ENCODE peak calls at places on chromosomes 5 and 9, in five cellular contexts. One of them, this sample, is unnamed.

GRCh38 chr5:81080809-81081460 is 120.8 kb downstream of the RASGRF2 start:
- DNase-seq in GM12878: no peak
- DNase-seq in K562: no peak
- DNase-seq in endothelial cell of umbilical vein: no peak
- DNase-seq in HepG2: no peak
- DNase-seq in this sample: no peak

GRCh38 chr5:115450741-115451140 is 93.8 kb downstream of the FEM1C start:
- DNase-seq in GM12878: no peak
- DNase-seq in K562: no peak
- DNase-seq in endothelial cell of umbilical vein: no peak
- DNase-seq in HepG2: no peak
- DNase-seq in this sample: no peak

GRCh38 chr9:92180669-92181181 is 65.5 kb upstream of the SPTLC1 start:
- DNase-seq in GM12878: no peak
- DNase-seq in K562: peak; percentile 81
- DNase-seq in endothelial cell of umbilical vein: no peak
- DNase-seq in HepG2: peak; percentile 20
- DNase-seq in this sample: no peak

GRCh38 chr9:98328770-98329169 is 73.3 kb upstream of the TBC1D2 start:
- DNase-seq in GM12878: no peak
- DNase-seq in K562: no peak
- DNase-seq in endothelial cell of umbilical vein: no peak
- DNase-seq in HepG2: no peak
- DNase-seq in this sample: no peak

GRCh38 chr9:15357050-15357653 is 50.1 kb upstream of the TTC39B start:
- DNase-seq in GM12878: no peak
- DNase-seq in K562: no peak
- DNase-seq in endothelial cell of umbilical vein: no peak
- DNase-seq in HepG2: peak; percentile 60
- DNase-seq in this sample: no peak

GRCh38 chr9:893843-894420 is 52.4 kb downstream of the DMRT1 start:
- DNase-seq in GM12878: peak; percentile 91
- DNase-seq in K562: peak; percentile 44
- DNase-seq in endothelial cell of umbilical vein: peak; percentile 34
- DNase-seq in HepG2: peak; percentile 56
- DNase-seq in this sample: peak; percentile 74

GRCh38 chr5:75616961-75617660 is 5.9 kb downstream of the ANKDD1B start:
- DNase-seq in GM12878: no peak
- DNase-seq in K562: peak; percentile 65
- DNase-seq in endothelial cell of umbilical vein: no peak
- DNase-seq in HepG2: no peak
- DNase-seq in this sample: no peak

GRCh38 chr9:37197158-37198033 is 77.0 kb downstream of the ZCCHC7 start:
- DNase-seq in GM12878: peak; percentile 79
- DNase-seq in K562: peak; percentile 94
- DNase-seq in endothelial cell of umbilical vein: peak; percentile 82
- DNase-seq in HepG2: no peak
- DNase-seq in this sample: no peak

GRCh38 chr9:131677445-131678180 is 62.3 kb downstream of the RAPGEF1 start:
- DNase-seq in GM12878: peak; percentile 71
- DNase-seq in K562: no peak
- DNase-seq in endothelial cell of umbilical vein: peak; percentile 94
- DNase-seq in HepG2: peak; percentile 27
- DNase-seq in this sample: no peak
- TF ChIP-seq MYC in GM12878: no peak
- TF ChIP-seq MYC in K562: no peak
- TF ChIP-seq MYC in endothelial cell of umbilical vein: no peak
- TF ChIP-seq MYC in HepG2: no peak
- TF ChIP-seq MYC in this sample: no peak

GRCh38 chr5:92429642-92430041 is 1046.5 kb upstream of the ARRDC3 start:
- DNase-seq in GM12878: no peak
- DNase-seq in K562: no peak
- DNase-seq in endothelial cell of umbilical vein: no peak
- DNase-seq in HepG2: no peak
- DNase-seq in this sample: no peak

GRCh38 chr5:92421937-92422336 is 1038.8 kb upstream of the ARRDC3 start:
- DNase-seq in GM12878: no peak
- DNase-seq in K562: no peak
- DNase-seq in endothelial cell of umbilical vein: no peak
- DNase-seq in HepG2: no peak
- DNase-seq in this sample: peak; percentile 26

GRCh38 chr5:92424785-92425426 is 1041.8 kb upstream of the ARRDC3 start:
- DNase-seq in GM12878: no peak
- DNase-seq in K562: no peak
- DNase-seq in endothelial cell of umbilical vein: no peak
- DNase-seq in HepG2: no peak
- DNase-seq in this sample: no peak
- H3K4me1 ChIP-seq in GM12878: no peaks in the 10 kb centered on the region
- H3K4me1 ChIP-seq in K562: no peaks in the 10 kb centered on the region
- H3K4me1 ChIP-seq in endothelial cell of umbilical vein: no peaks in the 10 kb centered on the region
- H3K4me1 ChIP-seq in HepG2: no peaks in the 10 kb centered on the region
- H3K4me1 ChIP-seq in this sample: no peaks in the 10 kb centered on the region

GRCh38 chr9:106648799-106649198 is 214.2 kb upstream of the ZNF462 start:
- DNase-seq in GM12878: no peak
- DNase-seq in K562: no peak
- DNase-seq in endothelial cell of umbilical vein: peak; percentile 1
- DNase-seq in HepG2: no peak
- DNase-seq in this sample: no peak
- TF ChIP-seq MYC in GM12878: no peak
- TF ChIP-seq MYC in K562: no peak
- TF ChIP-seq MYC in endothelial cell of umbilical vein: no peak
- TF ChIP-seq MYC in HepG2: no peak
- TF ChIP-seq MYC in this sample: no peak

DNA sequence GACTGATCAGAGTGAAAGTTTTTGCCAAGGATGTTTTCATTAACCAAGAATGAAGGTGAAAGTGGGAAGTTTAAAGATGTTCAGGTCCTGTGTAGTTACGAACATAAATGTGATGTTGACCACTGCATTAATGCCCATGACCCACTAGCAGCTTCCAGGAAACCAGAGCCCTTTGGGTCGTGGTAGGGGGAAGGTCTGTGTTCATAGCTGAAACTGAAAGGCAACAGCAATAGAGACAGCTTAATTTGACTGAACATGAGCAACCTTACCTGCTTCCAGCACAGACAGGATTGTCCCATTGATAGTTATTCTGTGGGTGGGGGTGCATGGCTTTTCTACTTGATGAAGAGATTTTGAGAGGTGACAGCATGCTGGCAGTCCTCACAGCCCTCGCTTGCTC is 21.1 kb downstream of the MARCHF6 start:
- DNase-seq in GM12878: no peak
- DNase-seq in K562: no peak
- DNase-seq in endothelial cell of umbilical vein: no peak
- DNase-seq in HepG2: no peak
- DNase-seq in this sample: no peak
- H3K4me1 ChIP-seq in GM12878: no peaks in the 10 kb centered on the region
- H3K4me1 ChIP-seq in K562: peaks cover 5% of the 10 kb centered on the region
- H3K4me1 ChIP-seq in endothelial cell of umbilical vein: no peaks in the 10 kb centered on the region
- H3K4me1 ChIP-seq in HepG2: no peaks in the 10 kb centered on the region
- H3K4me1 ChIP-seq in this sample: peaks cover 7% of the 10 kb centered on the region

GRCh38 chr5:96004087-96004486 is 42.4 kb upstream of the ELL2 start:
- DNase-seq in GM12878: no peak
- DNase-seq in K562: no peak
- DNase-seq in endothelial cell of umbilical vein: no peak
- DNase-seq in HepG2: no peak
- DNase-seq in this sample: no peak
- TF ChIP-seq MYC in GM12878: no peak
- TF ChIP-seq MYC in K562: no peak
- TF ChIP-seq MYC in endothelial cell of umbilical vein: no peak
- TF ChIP-seq MYC in HepG2: no peak
- TF ChIP-seq MYC in this sample: no peak

GRCh38 chr5:132459983-132460834 is 30.4 kb downstream of the IRF1 start:
- DNase-seq in GM12878: no peak
- DNase-seq in K562: peak; percentile 41
- DNase-seq in endothelial cell of umbilical vein: no peak
- DNase-seq in HepG2: no peak
- DNase-seq in this sample: no peak
- H3K4me1 ChIP-seq in GM12878: peaks cover 78% of the 10 kb centered on the region
- H3K4me1 ChIP-seq in K562: peaks cover 42% of the 10 kb centered on the region
- H3K4me1 ChIP-seq in endothelial cell of umbilical vein: peaks cover 35% of the 10 kb centered on the region
- H3K4me1 ChIP-seq in HepG2: peaks cover 100% of the 10 kb centered on the region
- H3K4me1 ChIP-seq in this sample: peaks cover 42% of the 10 kb centered on the region

GRCh38 chr5:86030753-86031152 is 587.0 kb upstream of the COX7C start:
- DNase-seq in GM12878: no peak
- DNase-seq in K562: no peak
- DNase-seq in endothelial cell of umbilical vein: no peak
- DNase-seq in HepG2: no peak
- DNase-seq in this sample: no peak
- TF ChIP-seq MYC in GM12878: no peak
- TF ChIP-seq MYC in K562: no peak
- TF ChIP-seq MYC in endothelial cell of umbilical vein: no peak
- TF ChIP-seq MYC in HepG2: no peak
- TF ChIP-seq MYC in this sample: no peak

DNA sequence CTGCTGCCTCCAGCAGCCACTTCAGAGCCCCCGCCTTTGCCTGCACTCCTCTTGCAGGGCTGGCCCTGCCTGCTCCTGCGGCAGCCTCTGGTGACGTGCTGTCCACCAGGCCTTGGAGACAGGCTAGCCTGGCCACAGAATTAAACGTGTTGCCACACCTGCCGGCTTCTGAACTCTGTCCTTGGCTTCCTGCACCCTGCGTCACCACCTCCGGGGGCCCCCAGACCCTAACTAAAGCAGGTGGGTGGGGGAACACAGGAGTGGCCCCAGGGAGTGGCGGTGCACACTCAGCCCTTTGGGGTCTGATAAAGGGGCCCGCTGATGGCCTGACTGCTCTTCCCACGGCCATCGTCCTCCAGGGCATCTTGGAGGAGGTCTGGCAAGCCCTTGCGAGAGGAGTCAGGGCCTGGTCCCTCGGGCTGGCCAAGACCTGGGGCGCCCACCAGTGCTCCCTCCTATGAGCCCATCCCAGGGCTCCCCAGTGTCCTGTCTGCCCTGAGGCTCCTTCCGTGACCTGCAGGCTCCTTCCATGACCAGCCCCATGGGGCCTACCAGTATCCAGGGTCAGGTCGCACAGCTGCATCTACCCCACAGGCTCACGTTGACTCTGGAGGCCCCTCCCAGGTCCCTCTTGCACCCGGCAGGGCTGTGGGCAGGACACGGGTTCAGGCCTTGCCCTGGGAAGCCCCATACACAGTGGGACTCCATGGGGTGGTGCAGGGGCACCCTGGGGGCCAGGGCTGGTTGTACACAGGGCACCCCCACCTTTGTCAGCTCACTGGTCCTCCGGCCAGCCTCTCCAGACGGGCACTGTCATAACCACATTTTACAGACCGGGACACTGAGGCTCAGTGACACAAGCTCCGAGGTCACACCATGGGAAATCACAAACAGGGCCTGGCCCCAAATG is 1.0 kb upstream of the MAMDC4 start:
- DNase-seq in GM12878: no peak
- DNase-seq in K562: no peak
- DNase-seq in endothelial cell of umbilical vein: no peak
- DNase-seq in HepG2: no peak
- DNase-seq in this sample: no peak
- H3K4me1 ChIP-seq in GM12878: peaks cover 7% of the 10 kb centered on the region
- H3K4me1 ChIP-seq in K562: peaks cover 9% of the 10 kb centered on the region
- H3K4me1 ChIP-seq in endothelial cell of umbilical vein: peaks cover 10% of the 10 kb centered on the region
- H3K4me1 ChIP-seq in HepG2: peaks cover 30% of the 10 kb centered on the region
- H3K4me1 ChIP-seq in this sample: peaks cover 40% of the 10 kb centered on the region

This sample was measured in A549.